ENCODE peak calls at places on chromosomes 5 and 9, in nine cellular contexts. One of them, this sample, is unnamed.

GRCh38 chr5:77867914-77868313 is 91.8 kb upstream of the TBCA start:
- DNase-seq in cardiac fibroblast: no peak
- DNase-seq in psoas muscle: no peak
- DNase-seq in body of pancreas: no peak
- DNase-seq in A549: no peak
- DNase-seq in naive thymus-derived CD4-positive, alpha-beta T cell: no peak
- DNase-seq in DND-41: no peak
- DNase-seq in lower leg skin: no peak
- DNase-seq in mucosa of descending colon: no peak
- DNase-seq in this sample: no peak

GRCh38 chr9:76216161-76216649 is 178.0 kb downstream of the RFK start:
- DNase-seq in psoas muscle: no peak
- DNase-seq in lower leg skin: no peak
- DNase-seq in mucosa of descending colon: no peak
- DNase-seq in naive thymus-derived CD4-positive, alpha-beta T cell: no peak
- DNase-seq in DND-41: no peak
- DNase-seq in cardiac fibroblast: peak; percentile 96
- DNase-seq in A549: peak; percentile 61
- DNase-seq in body of pancreas: no peak
- DNase-seq in this sample: no peak

GRCh38 chr9:92501671-92502393 is 19.5 kb upstream of the ASPN start:
- DNase-seq in cardiac fibroblast: peak; percentile 55
- DNase-seq in mucosa of descending colon: peak; percentile 43
- DNase-seq in lower leg skin: no peak
- DNase-seq in DND-41: no peak
- DNase-seq in psoas muscle: peak; percentile 69
- DNase-seq in body of pancreas: peak; percentile 45
- DNase-seq in naive thymus-derived CD4-positive, alpha-beta T cell: no peak
- DNase-seq in A549: peak; percentile 65
- DNase-seq in this sample: peak; percentile 88

GRCh38 chr5:147686421-147686820 is 96.1 kb downstream of the JAKMIP2 start:
- DNase-seq in A549: no peak
- DNase-seq in naive thymus-derived CD4-positive, alpha-beta T cell: no peak
- DNase-seq in mucosa of descending colon: no peak
- DNase-seq in cardiac fibroblast: no peak
- DNase-seq in DND-41: no peak
- DNase-seq in lower leg skin: no peak
- DNase-seq in psoas muscle: no peak
- DNase-seq in body of pancreas: no peak
- DNase-seq in this sample: no peak

GRCh38 chr5:137666901-137667300 is 69.0 kb downstream of the KLHL3 start:
- DNase-seq in psoas muscle: no peak
- DNase-seq in mucosa of descending colon: no peak
- DNase-seq in body of pancreas: no peak
- DNase-seq in cardiac fibroblast: no peak
- DNase-seq in naive thymus-derived CD4-positive, alpha-beta T cell: no peak
- DNase-seq in A549: no peak
- DNase-seq in DND-41: no peak
- DNase-seq in lower leg skin: no peak
- DNase-seq in this sample: no peak

GRCh38 chr5:40675396-40676133 is 4.2 kb upstream of the PTGER4 start:
- DNase-seq in naive thymus-derived CD4-positive, alpha-beta T cell: peak; percentile 65
- DNase-seq in mucosa of descending colon: no peak
- DNase-seq in psoas muscle: no peak
- DNase-seq in DND-41: peak; percentile 44
- DNase-seq in lower leg skin: no peak
- DNase-seq in A549: no peak
- DNase-seq in body of pancreas: no peak
- DNase-seq in cardiac fibroblast: no peak
- DNase-seq in this sample: no peak

GRCh38 chr9:4435197-4435596 is 55.1 kb upstream of the SLC1A1 start:
- DNase-seq in mucosa of descending colon: no peak
- DNase-seq in A549: peak; percentile 20
- DNase-seq in cardiac fibroblast: peak; percentile 87
- DNase-seq in psoas muscle: no peak
- DNase-seq in lower leg skin: no peak
- DNase-seq in DND-41: no peak
- DNase-seq in body of pancreas: no peak
- DNase-seq in naive thymus-derived CD4-positive, alpha-beta T cell: no peak
- DNase-seq in this sample: no peak

GRCh38 chr9:138117101-138117750 is 239.6 kb downstream of the CACNA1B start:
- DNase-seq in body of pancreas: no peak
- DNase-seq in cardiac fibroblast: no peak
- DNase-seq in mucosa of descending colon: no peak
- DNase-seq in lower leg skin: no peak
- DNase-seq in psoas muscle: no peak
- DNase-seq in naive thymus-derived CD4-positive, alpha-beta T cell: no peak
- DNase-seq in DND-41: no peak
- DNase-seq in A549: no peak
- DNase-seq in this sample: no peak

GRCh38 chr5:103889500-103890209 is 327.1 kb upstream of the NUDT12 start:
- DNase-seq in mucosa of descending colon: no peak
- DNase-seq in cardiac fibroblast: no peak
- DNase-seq in body of pancreas: no peak
- DNase-seq in DND-41: no peak
- DNase-seq in psoas muscle: no peak
- DNase-seq in naive thymus-derived CD4-positive, alpha-beta T cell: no peak
- DNase-seq in lower leg skin: no peak
- DNase-seq in A549: no peak
- DNase-seq in this sample: no peak

GRCh38 chr9:83239787-83240186 is 176.8 kb upstream of the RASEF start:
- DNase-seq in psoas muscle: no peak
- DNase-seq in A549: no peak
- DNase-seq in mucosa of descending colon: no peak
- DNase-seq in DND-41: no peak
- DNase-seq in body of pancreas: no peak
- DNase-seq in naive thymus-derived CD4-positive, alpha-beta T cell: no peak
- DNase-seq in lower leg skin: no peak
- DNase-seq in cardiac fibroblast: peak; percentile 53
- DNase-seq in this sample: no peak

GRCh38 chr5:68054625-68055024 is 160.9 kb upstream of the PIK3R1 start:
- DNase-seq in mucosa of descending colon: no peak
- DNase-seq in psoas muscle: no peak
- DNase-seq in naive thymus-derived CD4-positive, alpha-beta T cell: no peak
- DNase-seq in lower leg skin: no peak
- DNase-seq in A549: no peak
- DNase-seq in cardiac fibroblast: no peak
- DNase-seq in body of pancreas: no peak
- DNase-seq in DND-41: no peak
- DNase-seq in this sample: no peak

GRCh38 chr5:150503386-150503785 is 4.5 kb upstream of the NDST1 start:
- DNase-seq in body of pancreas: peak; percentile 63
- DNase-seq in lower leg skin: no peak
- DNase-seq in cardiac fibroblast: no peak
- DNase-seq in psoas muscle: no peak
- DNase-seq in DND-41: no peak
- DNase-seq in mucosa of descending colon: peak; percentile 24
- DNase-seq in A549: no peak
- DNase-seq in naive thymus-derived CD4-positive, alpha-beta T cell: no peak
- DNase-seq in this sample: no peak

GRCh38 chr9:77909306-77909705 is 122.3 kb downstream of the GNAQ start:
- DNase-seq in DND-41: peak; percentile 73
- DNase-seq in cardiac fibroblast: no peak
- DNase-seq in naive thymus-derived CD4-positive, alpha-beta T cell: peak; percentile 45
- DNase-seq in A549: no peak
- DNase-seq in mucosa of descending colon: no peak
- DNase-seq in body of pancreas: no peak
- DNase-seq in psoas muscle: no peak
- DNase-seq in lower leg skin: no peak
- DNase-seq in this sample: no peak

GRCh38 chr9:35729700-35730485 is 2.1 kb downstream of the TLN1 start:
- DNase-seq in mucosa of descending colon: peak; percentile 54
- DNase-seq in lower leg skin: no peak
- DNase-seq in A549: peak; percentile 66
- DNase-seq in DND-41: peak; percentile 63
- DNase-seq in body of pancreas: no peak
- DNase-seq in cardiac fibroblast: peak; percentile 89
- DNase-seq in psoas muscle: peak; percentile 73
- DNase-seq in naive thymus-derived CD4-positive, alpha-beta T cell: peak; percentile 19
- DNase-seq in this sample: peak; percentile 84
- H3K4me3 ChIP-seq in mucosa of descending colon: no peak overlapping the region
- H3K4me3 ChIP-seq in lower leg skin: no peak overlapping the region
- H3K4me3 ChIP-seq in A549: peak overlapping the region; percentile 87
- H3K4me3 ChIP-seq in DND-41: no peak overlapping the region
- H3K4me3 ChIP-seq in body of pancreas: no peak overlapping the region
- H3K4me3 ChIP-seq in cardiac fibroblast: peak overlapping the region; percentile 86
- H3K4me3 ChIP-seq in psoas muscle: peak overlapping the region; percentile 82
- H3K4me3 ChIP-seq in naive thymus-derived CD4-positive, alpha-beta T cell: peak overlapping the region; percentile 98
- H3K4me3 ChIP-seq in this sample: peak overlapping the region; percentile 84

DNA sequence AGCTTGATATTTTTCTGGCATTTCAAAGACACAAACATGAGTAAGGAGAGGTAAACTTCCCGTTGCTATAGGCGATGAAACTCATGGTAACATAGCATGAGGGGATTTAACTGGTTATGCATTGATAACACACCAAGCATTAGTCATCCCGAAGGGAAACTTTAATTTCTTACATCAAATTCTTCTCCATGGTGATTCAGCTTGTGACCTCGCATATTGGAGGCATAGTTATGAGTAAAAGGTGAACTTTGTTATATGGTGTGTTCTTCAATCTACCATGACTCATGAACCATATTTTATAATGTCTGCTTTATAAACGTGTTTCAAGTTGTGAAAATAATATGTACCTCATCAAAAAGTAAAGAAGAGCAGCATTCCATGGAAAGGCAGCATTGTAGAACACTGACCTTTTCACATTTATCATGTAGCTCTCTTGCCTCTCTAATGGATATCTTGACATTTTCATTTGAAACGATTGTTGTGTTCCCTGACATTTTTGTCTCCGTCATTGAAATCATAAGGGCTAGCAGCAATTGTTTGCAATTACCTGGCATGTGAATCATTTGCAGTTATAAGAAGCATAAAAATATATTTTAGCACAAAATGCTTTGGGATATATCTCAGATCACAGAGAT is 491.8 kb downstream of the ANXA1 start:
- DNase-seq in mucosa of descending colon: no peak
- DNase-seq in naive thymus-derived CD4-positive, alpha-beta T cell: no peak
- DNase-seq in A549: peak; percentile 77
- DNase-seq in psoas muscle: no peak
- DNase-seq in body of pancreas: no peak
- DNase-seq in lower leg skin: no peak
- DNase-seq in cardiac fibroblast: peak; percentile 14
- DNase-seq in DND-41: no peak
- DNase-seq in this sample: no peak
- H3K4me3 ChIP-seq in mucosa of descending colon: no peak overlapping the region
- H3K4me3 ChIP-seq in naive thymus-derived CD4-positive, alpha-beta T cell: no peak overlapping the region
- H3K4me3 ChIP-seq in A549: no peak overlapping the region
- H3K4me3 ChIP-seq in psoas muscle: no peak overlapping the region
- H3K4me3 ChIP-seq in body of pancreas: no peak overlapping the region
- H3K4me3 ChIP-seq in lower leg skin: no peak overlapping the region
- H3K4me3 ChIP-seq in cardiac fibroblast: no peak overlapping the region
- H3K4me3 ChIP-seq in DND-41: no peak overlapping the region
- H3K4me3 ChIP-seq in this sample: no peak overlapping the region

DNA sequence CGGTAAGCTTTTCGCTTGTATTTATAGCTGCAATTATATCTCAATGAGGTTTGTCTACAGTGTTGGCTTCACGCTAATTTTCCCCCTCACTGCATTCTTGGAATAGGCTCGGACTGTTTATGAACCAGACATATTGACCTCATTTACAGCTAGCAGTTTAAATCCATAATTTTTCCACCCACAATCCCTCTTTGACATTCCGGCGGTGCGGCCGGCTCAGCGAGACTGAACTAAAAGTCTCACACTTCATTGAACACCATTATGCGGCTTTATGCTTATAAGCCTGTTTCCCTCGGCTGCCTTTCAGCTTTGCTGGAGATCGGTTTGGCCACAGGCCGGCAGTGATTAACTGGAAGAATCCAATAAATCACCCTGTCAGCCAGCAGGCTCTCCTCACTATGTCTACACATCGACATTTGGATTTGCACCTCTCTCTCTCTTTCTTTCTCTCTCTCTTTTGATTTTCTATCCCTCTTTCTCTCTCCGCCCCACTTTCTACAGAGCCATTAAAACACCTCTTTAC is 315.0 kb upstream of the TLE4 start:
- DNase-seq in mucosa of descending colon: no peak
- DNase-seq in naive thymus-derived CD4-positive, alpha-beta T cell: no peak
- DNase-seq in lower leg skin: no peak
- DNase-seq in A549: no peak
- DNase-seq in DND-41: no peak
- DNase-seq in cardiac fibroblast: peak; percentile 11
- DNase-seq in psoas muscle: no peak
- DNase-seq in body of pancreas: peak; percentile 45
- DNase-seq in this sample: no peak
- H3K4me3 ChIP-seq in mucosa of descending colon: no peak overlapping the region
- H3K4me3 ChIP-seq in naive thymus-derived CD4-positive, alpha-beta T cell: no peak overlapping the region
- H3K4me3 ChIP-seq in lower leg skin: no peak overlapping the region
- H3K4me3 ChIP-seq in A549: no peak overlapping the region
- H3K4me3 ChIP-seq in DND-41: no peak overlapping the region
- H3K4me3 ChIP-seq in cardiac fibroblast: no peak overlapping the region
- H3K4me3 ChIP-seq in psoas muscle: peak overlapping the region; percentile 13
- H3K4me3 ChIP-seq in body of pancreas: no peak overlapping the region
- H3K4me3 ChIP-seq in this sample: peak overlapping the region; percentile 48

DNA sequence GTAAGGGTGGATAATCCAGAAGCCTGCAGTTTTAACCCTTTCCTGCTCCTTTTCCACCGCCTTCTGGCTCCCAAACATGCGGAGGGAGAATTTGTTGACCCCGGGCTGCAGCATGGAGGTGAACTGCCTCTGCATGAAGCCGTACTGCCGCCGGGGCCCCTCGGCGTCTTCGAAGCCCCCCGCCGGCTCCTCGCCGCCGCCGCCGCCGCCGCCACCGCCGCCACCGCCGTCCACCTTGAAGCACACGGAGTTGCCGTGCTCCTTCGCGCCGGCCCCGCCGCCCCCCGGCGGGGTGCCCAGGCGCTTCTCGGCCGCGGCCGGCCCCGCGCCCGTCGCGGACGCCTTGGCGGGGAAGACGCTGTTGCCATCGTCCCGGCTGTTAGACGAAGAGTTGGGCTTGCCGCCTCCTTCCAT is 493 bp downstream of the HCN1 start:
- DNase-seq in psoas muscle: no peak
- DNase-seq in A549: no peak
- DNase-seq in cardiac fibroblast: no peak
- DNase-seq in naive thymus-derived CD4-positive, alpha-beta T cell: no peak
- DNase-seq in mucosa of descending colon: no peak
- DNase-seq in DND-41: no peak
- DNase-seq in lower leg skin: no peak
- DNase-seq in body of pancreas: no peak
- DNase-seq in this sample: no peak
- H3K4me3 ChIP-seq in psoas muscle: peak overlapping the region; percentile 67
- H3K4me3 ChIP-seq in A549: peak overlapping the region; percentile 38
- H3K4me3 ChIP-seq in cardiac fibroblast: no peak overlapping the region
- H3K4me3 ChIP-seq in naive thymus-derived CD4-positive, alpha-beta T cell: no peak overlapping the region
- H3K4me3 ChIP-seq in mucosa of descending colon: no peak overlapping the region
- H3K4me3 ChIP-seq in DND-41: no peak overlapping the region
- H3K4me3 ChIP-seq in lower leg skin: no peak overlapping the region
- H3K4me3 ChIP-seq in body of pancreas: peak overlapping the region; percentile 41
- H3K4me3 ChIP-seq in this sample: peak overlapping the region; percentile 56

DNA sequence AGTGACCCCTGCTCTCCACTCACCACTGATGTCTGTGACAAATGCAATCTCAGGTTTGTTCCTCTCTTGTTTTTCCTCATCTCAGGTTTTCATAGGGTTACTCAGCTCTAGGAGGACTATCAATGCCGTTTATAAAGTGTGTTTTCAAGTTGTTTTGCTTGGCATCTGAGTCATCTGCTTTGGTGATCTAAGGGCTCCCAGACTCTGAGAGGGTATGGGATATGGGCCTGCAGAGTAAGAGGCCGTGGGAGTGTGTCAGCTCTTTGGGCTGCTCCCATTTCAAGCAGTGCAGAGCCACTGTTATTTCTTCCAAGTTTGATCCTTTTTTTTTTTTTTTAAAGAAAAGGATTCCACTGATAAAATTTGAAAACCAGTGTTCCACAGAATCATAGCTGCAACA is 46.3 kb downstream of the NNT start:
- DNase-seq in body of pancreas: no peak
- DNase-seq in psoas muscle: no peak
- DNase-seq in naive thymus-derived CD4-positive, alpha-beta T cell: no peak
- DNase-seq in lower leg skin: no peak
- DNase-seq in cardiac fibroblast: peak; percentile 77
- DNase-seq in mucosa of descending colon: no peak
- DNase-seq in A549: no peak
- DNase-seq in DND-41: no peak
- DNase-seq in this sample: no peak
- H3K4me3 ChIP-seq in body of pancreas: no peak overlapping the region
- H3K4me3 ChIP-seq in psoas muscle: no peak overlapping the region
- H3K4me3 ChIP-seq in naive thymus-derived CD4-positive, alpha-beta T cell: no peak overlapping the region
- H3K4me3 ChIP-seq in lower leg skin: no peak overlapping the region
- H3K4me3 ChIP-seq in cardiac fibroblast: no peak overlapping the region
- H3K4me3 ChIP-seq in mucosa of descending colon: no peak overlapping the region
- H3K4me3 ChIP-seq in A549: no peak overlapping the region
- H3K4me3 ChIP-seq in DND-41: no peak overlapping the region
- H3K4me3 ChIP-seq in this sample: no peak overlapping the region

This sample was measured in coronary artery.